ENCODE peak calls at places on chromosomes 2 and 18, in seven cellular contexts. One of them, this sample, is unnamed.

GRCh38 chr18:22674300-22674699 is 256.6 kb upstream of the CTAGE1 start:
- DNase-seq in GM12865: no peak
- DNase-seq in CD8-positive, alpha-beta T cell: no peak
- DNase-seq in A549: peak; percentile 70
- DNase-seq in tibial nerve: no peak
- DNase-seq in HFF-Myc: peak; percentile 29
- DNase-seq in left lung: no peak
- DNase-seq in this sample: no peak

GRCh38 chr18:75691483-75691882 is 264.0 kb upstream of the SMIM21 start:
- DNase-seq in A549: no peak
- DNase-seq in CD8-positive, alpha-beta T cell: no peak
- DNase-seq in tibial nerve: no peak
- DNase-seq in left lung: no peak
- DNase-seq in HFF-Myc: no peak
- DNase-seq in GM12865: no peak
- DNase-seq in this sample: no peak

GRCh38 chr18:74368901-74369705 is 53.5 kb downstream of the C18orf63 start:
- DNase-seq in HFF-Myc: no peak
- DNase-seq in A549: no peak
- DNase-seq in tibial nerve: peak; percentile 26
- DNase-seq in CD8-positive, alpha-beta T cell: no peak
- DNase-seq in left lung: no peak
- DNase-seq in GM12865: no peak
- DNase-seq in this sample: no peak

GRCh38 chr18:29496276-29496675 is 1319.3 kb upstream of the CDH2 start:
- DNase-seq in left lung: no peak
- DNase-seq in HFF-Myc: no peak
- DNase-seq in CD8-positive, alpha-beta T cell: no peak
- DNase-seq in tibial nerve: no peak
- DNase-seq in A549: no peak
- DNase-seq in GM12865: no peak
- DNase-seq in this sample: no peak

GRCh38 chr2:20953146-20953824 is 90.6 kb downstream of the APOB start:
- DNase-seq in tibial nerve: no peak
- DNase-seq in left lung: no peak
- DNase-seq in HFF-Myc: no peak
- DNase-seq in CD8-positive, alpha-beta T cell: no peak
- DNase-seq in A549: no peak
- DNase-seq in GM12865: no peak
- DNase-seq in this sample: no peak

GRCh38 chr2:236588932-236589331 is 19.3 kb downstream of the ACKR3 start:
- DNase-seq in HFF-Myc: no peak
- DNase-seq in CD8-positive, alpha-beta T cell: no peak
- DNase-seq in left lung: no peak
- DNase-seq in A549: no peak
- DNase-seq in GM12865: no peak
- DNase-seq in tibial nerve: no peak
- DNase-seq in this sample: no peak

GRCh38 chr18:6414118-6414722 is 491 bp downstream of the L3MBTL4 start:
- DNase-seq in left lung: peak; percentile 67
- DNase-seq in CD8-positive, alpha-beta T cell: peak; percentile 14
- DNase-seq in A549: no peak
- DNase-seq in tibial nerve: peak; percentile 36
- DNase-seq in HFF-Myc: no peak
- DNase-seq in GM12865: peak; percentile 80
- DNase-seq in this sample: peak; percentile 91

GRCh38 chr2:97701186-97701585 is 12.2 kb upstream of the ZAP70 start:
- DNase-seq in CD8-positive, alpha-beta T cell: no peak
- DNase-seq in A549: no peak
- DNase-seq in HFF-Myc: no peak
- DNase-seq in tibial nerve: no peak
- DNase-seq in GM12865: no peak
- DNase-seq in left lung: no peak
- DNase-seq in this sample: no peak

GRCh38 chr18:61334951-61335736 is 1.9 kb downstream of the CDH20 start:
- DNase-seq in tibial nerve: no peak
- DNase-seq in GM12865: no peak
- DNase-seq in left lung: no peak
- DNase-seq in A549: no peak
- DNase-seq in HFF-Myc: no peak
- DNase-seq in CD8-positive, alpha-beta T cell: no peak
- DNase-seq in this sample: no peak

GRCh38 chr18:61334491-61334850 is 1.2 kb downstream of the CDH20 start:
- DNase-seq in A549: no peak
- DNase-seq in GM12865: no peak
- DNase-seq in CD8-positive, alpha-beta T cell: no peak
- DNase-seq in HFF-Myc: no peak
- DNase-seq in left lung: no peak
- DNase-seq in tibial nerve: no peak
- DNase-seq in this sample: no peak

GRCh38 chr18:61333746-61334490 is 688 bp downstream of the CDH20 start:
- DNase-seq in GM12865: no peak
- DNase-seq in left lung: no peak
- DNase-seq in A549: no peak
- DNase-seq in tibial nerve: no peak
- DNase-seq in HFF-Myc: no peak
- DNase-seq in CD8-positive, alpha-beta T cell: no peak
- DNase-seq in this sample: no peak

GRCh38 chr18:61331051-61331450 is 2.2 kb upstream of the CDH20 start:
- DNase-seq in A549: no peak
- DNase-seq in tibial nerve: no peak
- DNase-seq in CD8-positive, alpha-beta T cell: no peak
- DNase-seq in GM12865: no peak
- DNase-seq in left lung: no peak
- DNase-seq in HFF-Myc: no peak
- DNase-seq in this sample: no peak

GRCh38 chr18:61333271-61333745 is at the start of gene CDH20:
- DNase-seq in GM12865: no peak
- DNase-seq in tibial nerve: no peak
- DNase-seq in CD8-positive, alpha-beta T cell: no peak
- DNase-seq in left lung: no peak
- DNase-seq in A549: no peak
- DNase-seq in HFF-Myc: no peak
- DNase-seq in this sample: no peak
- TF ChIP-seq CTCF in GM12865: no peak
- TF ChIP-seq CTCF in tibial nerve: no peak
- TF ChIP-seq CTCF in CD8-positive, alpha-beta T cell: no peak
- TF ChIP-seq CTCF in left lung: no peak
- TF ChIP-seq CTCF in A549: no peak
- TF ChIP-seq CTCF in HFF-Myc: no peak
- TF ChIP-seq CTCF in this sample: no peak

DNA sequence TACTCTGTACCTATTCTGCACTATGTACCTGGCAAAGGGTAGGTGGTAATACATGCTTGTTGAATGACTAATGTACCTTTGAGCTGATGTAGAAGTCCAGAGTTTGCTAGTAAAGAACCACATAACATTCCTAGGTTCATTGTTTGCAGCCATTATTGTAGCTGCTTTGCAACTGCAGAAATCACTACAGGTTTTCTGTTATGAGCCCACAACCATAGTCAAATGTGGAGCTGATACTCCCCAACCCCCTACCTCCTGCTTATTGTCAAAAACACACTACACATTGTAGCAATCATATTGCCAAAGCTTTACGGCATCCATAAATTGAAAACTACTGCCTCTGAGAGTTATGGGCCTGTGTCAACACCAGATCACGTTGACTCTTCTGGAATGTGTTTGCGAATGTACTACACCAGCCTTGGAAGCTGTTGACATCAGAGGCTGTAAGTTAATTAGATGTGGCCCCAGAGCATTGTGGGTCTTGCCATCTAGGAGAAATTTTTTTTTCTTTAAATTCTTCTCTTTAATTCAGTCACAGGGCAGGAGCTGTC is 187.0 kb downstream of the AGPS start:
- DNase-seq in left lung: no peak
- DNase-seq in HFF-Myc: no peak
- DNase-seq in tibial nerve: no peak
- DNase-seq in GM12865: no peak
- DNase-seq in A549: no peak
- DNase-seq in CD8-positive, alpha-beta T cell: no peak
- DNase-seq in this sample: no peak
- TF ChIP-seq CTCF in left lung: no peak
- TF ChIP-seq CTCF in HFF-Myc: no peak
- TF ChIP-seq CTCF in tibial nerve: no peak
- TF ChIP-seq CTCF in GM12865: no peak
- TF ChIP-seq CTCF in A549: no peak
- TF ChIP-seq CTCF in CD8-positive, alpha-beta T cell: no peak
- TF ChIP-seq CTCF in this sample: no peak

GRCh38 chr2:160044728-160045127 is 17.7 kb downstream of the PLA2R1 start:
- DNase-seq in HFF-Myc: no peak
- DNase-seq in tibial nerve: no peak
- DNase-seq in A549: no peak
- DNase-seq in GM12865: no peak
- DNase-seq in left lung: no peak
- DNase-seq in CD8-positive, alpha-beta T cell: no peak
- DNase-seq in this sample: no peak
- TF ChIP-seq CTCF in HFF-Myc: no peak
- TF ChIP-seq CTCF in tibial nerve: no peak
- TF ChIP-seq CTCF in A549: no peak
- TF ChIP-seq CTCF in GM12865: no peak
- TF ChIP-seq CTCF in left lung: no peak
- TF ChIP-seq CTCF in CD8-positive, alpha-beta T cell: no peak
- TF ChIP-seq CTCF in this sample: no peak

DNA sequence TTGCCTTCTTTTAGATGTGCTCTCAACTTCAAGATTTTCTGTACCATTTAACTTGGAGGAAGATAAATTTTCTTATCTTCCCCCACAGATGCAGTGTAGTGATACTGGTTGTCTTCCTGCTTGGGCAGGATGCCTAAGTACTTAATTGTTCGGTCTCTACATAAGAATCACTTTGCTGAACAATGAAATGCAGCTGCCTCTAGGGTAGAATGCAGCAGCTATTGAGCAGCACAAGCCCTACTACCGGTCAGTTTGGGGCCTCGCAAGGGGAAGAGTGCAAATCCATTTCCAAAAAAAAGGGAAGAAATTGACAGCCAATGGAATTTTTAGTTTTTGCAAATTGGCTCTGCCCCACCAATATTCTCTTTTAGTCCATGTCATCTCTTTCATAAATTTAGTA is 269.7 kb downstream of the CTNNA2 start:
- DNase-seq in A549: no peak
- DNase-seq in GM12865: no peak
- DNase-seq in left lung: no peak
- DNase-seq in CD8-positive, alpha-beta T cell: no peak
- DNase-seq in tibial nerve: no peak
- DNase-seq in HFF-Myc: no peak
- DNase-seq in this sample: no peak
- TF ChIP-seq CTCF in A549: no peak
- TF ChIP-seq CTCF in GM12865: no peak
- TF ChIP-seq CTCF in left lung: no peak
- TF ChIP-seq CTCF in CD8-positive, alpha-beta T cell: no peak
- TF ChIP-seq CTCF in tibial nerve: no peak
- TF ChIP-seq CTCF in HFF-Myc: no peak
- TF ChIP-seq CTCF in this sample: no peak

DNA sequence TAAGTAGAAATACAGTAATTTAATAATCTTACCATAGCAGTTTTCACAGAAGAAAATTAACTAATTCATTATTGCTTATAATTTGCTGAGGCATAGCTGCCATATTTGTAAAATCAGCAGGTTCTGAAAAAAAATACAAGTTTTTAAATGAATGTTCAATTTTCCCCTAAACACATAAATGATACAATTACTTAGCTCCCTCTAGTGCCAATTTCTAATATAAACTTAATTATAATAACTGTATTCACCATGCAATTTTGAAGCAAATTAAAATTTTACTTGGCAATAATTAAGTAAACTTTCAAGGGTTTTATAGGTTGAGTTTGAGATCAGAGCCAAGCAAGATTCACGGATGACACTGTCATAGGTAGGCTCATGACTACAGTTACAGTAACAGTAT is 1321.6 kb upstream of the ACVR2A start:
- DNase-seq in CD8-positive, alpha-beta T cell: no peak
- DNase-seq in HFF-Myc: no peak
- DNase-seq in GM12865: no peak
- DNase-seq in tibial nerve: no peak
- DNase-seq in left lung: no peak
- DNase-seq in A549: no peak
- DNase-seq in this sample: no peak
- TF ChIP-seq CTCF in CD8-positive, alpha-beta T cell: no peak
- TF ChIP-seq CTCF in HFF-Myc: no peak
- TF ChIP-seq CTCF in GM12865: no peak
- TF ChIP-seq CTCF in tibial nerve: peak; percentile 28
- TF ChIP-seq CTCF in left lung: peak; percentile 27
- TF ChIP-seq CTCF in A549: peak; percentile 49
- TF ChIP-seq CTCF in this sample: no peak

GRCh38 chr2:70300771-70301343 is 1.0 kb downstream of the FAM136A start:
- DNase-seq in GM12865: peak; percentile 43
- DNase-seq in CD8-positive, alpha-beta T cell: no peak
- DNase-seq in left lung: no peak
- DNase-seq in tibial nerve: no peak
- DNase-seq in HFF-Myc: no peak
- DNase-seq in A549: no peak
- DNase-seq in this sample: no peak
- TF ChIP-seq CTCF in GM12865: peak; percentile 39
- TF ChIP-seq CTCF in CD8-positive, alpha-beta T cell: no peak
- TF ChIP-seq CTCF in left lung: no peak
- TF ChIP-seq CTCF in tibial nerve: no peak
- TF ChIP-seq CTCF in HFF-Myc: no peak
- TF ChIP-seq CTCF in A549: no peak
- TF ChIP-seq CTCF in this sample: peak; percentile 58

DNA sequence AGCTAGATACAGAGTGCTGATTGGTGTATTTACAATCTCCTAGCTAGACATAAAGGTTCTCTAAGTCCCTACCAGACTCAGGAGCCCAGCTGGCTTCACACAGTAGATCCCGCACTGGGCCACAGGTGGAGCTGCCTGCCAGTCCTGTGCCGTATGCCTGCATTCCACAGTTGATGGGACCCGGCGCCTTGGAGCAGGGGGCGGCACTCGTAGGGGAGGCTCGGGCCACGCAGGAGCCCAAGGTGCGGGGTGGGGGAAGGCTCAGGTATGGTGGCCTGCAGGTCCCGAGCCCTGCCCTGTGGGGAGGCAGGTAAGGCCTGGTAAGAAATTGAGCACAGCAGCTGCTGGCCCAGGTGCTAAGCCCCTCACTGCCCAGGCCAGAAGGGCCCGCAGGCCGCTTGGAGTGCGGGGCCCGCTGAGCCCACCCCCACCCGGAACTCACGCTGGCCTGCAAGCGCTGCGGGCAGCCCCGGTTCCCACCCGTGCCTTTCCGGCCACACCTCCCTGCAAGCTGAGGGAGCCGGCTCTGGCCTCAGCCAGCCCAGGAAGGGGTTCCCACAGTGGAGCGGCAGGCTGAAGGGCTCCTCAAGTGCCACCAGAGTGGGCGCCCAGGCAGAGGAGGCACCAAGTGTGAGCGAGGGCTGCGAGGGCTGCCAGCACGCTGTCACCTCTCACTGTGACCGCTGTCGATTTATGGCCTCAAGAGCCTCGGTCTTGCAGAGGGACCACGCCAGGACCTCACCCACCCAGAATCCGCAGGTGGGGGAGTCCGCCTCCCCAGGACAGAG is 76.5 kb downstream of the MEX3C start:
- DNase-seq in A549: no peak
- DNase-seq in tibial nerve: no peak
- DNase-seq in left lung: no peak
- DNase-seq in CD8-positive, alpha-beta T cell: no peak
- DNase-seq in GM12865: no peak
- DNase-seq in HFF-Myc: no peak
- DNase-seq in this sample: no peak
- TF ChIP-seq CTCF in A549: no peak
- TF ChIP-seq CTCF in tibial nerve: no peak
- TF ChIP-seq CTCF in left lung: no peak
- TF ChIP-seq CTCF in CD8-positive, alpha-beta T cell: no peak
- TF ChIP-seq CTCF in GM12865: no peak
- TF ChIP-seq CTCF in HFF-Myc: no peak
- TF ChIP-seq CTCF in this sample: no peak